ENCODE peak calls at places on chromosomes 6 and 20, in eight cellular contexts. E, H, G, I, W, Y, A and R are unnamed samples.

GRCh38 chr20:7608246-7608645 is 332.0 kb downstream of the HAO1 start:
- DNase-seq in W (no peak), I (no peak), H (no peak), Y (no peak), E (peak), G (no peak), A (no peak), R (peak)

GRCh38 chr6:110853754-110854477 is 20.7 kb upstream of the AMD1 start:
- DNase-seq in A (no peak), G (no peak), E (no peak), W (no peak), Y (no peak), H (no peak), I (no peak), R (no peak)

GRCh38 chr6:162090734-162091133 is 636.8 kb downstream of the PRKN start:
- DNase-seq in G (no peak), Y (no peak), W (no peak), E (peak), I (no peak), H (no peak), A (peak), R (no peak)

GRCh38 chr20:37567671-37568588 is 40.3 kb upstream of the BLCAP start:
- DNase-seq in I (no peak), H (no peak), G (no peak), Y (no peak), A (no peak), W (no peak), E (peak), R (peak)

GRCh38 chr20:57664476-57664875 is 44.2 kb upstream of the ZBP1 start:
- DNase-seq in I (no peak), Y (no peak), G (no peak), W (no peak), H (no peak), A (no peak), E (no peak), R (peak)

GRCh38 chr6:190596-191395 is 101.5 kb upstream of the DUSP22 start:
- DNase-seq in I (no peak), E (no peak), W (peak), G (no peak), H (no peak), Y (no peak), A (no peak), R (peak)

GRCh38 chr6:34709386-34709785 is 12.8 kb upstream of the ILRUN start:
- DNase-seq in H (no peak), I (peak), W (no peak), A (no peak), E (peak), Y (no peak), G (no peak), R (no peak)

GRCh38 chr20:32638848-32639247 is 34.9 kb downstream of the C20orf203 start:
- DNase-seq in W (no peak), G (no peak), H (no peak), I (no peak), A (no peak), E (peak), Y (no peak), R (peak)

GRCh38 chr6:33828452-33828763 is 24.6 kb upstream of the MLN start:
- DNase-seq in W (no peak), G (no peak), Y (no peak), A (no peak), H (no peak), I (no peak), E (no peak), R (no peak)

GRCh38 chr20:18138639-18139583 is 1.2 kb downstream of the KAT14 start:
- DNase-seq in G (no peak), E (no peak), I (no peak), Y (no peak), W (no peak), H (no peak), A (no peak), R (no peak)

GRCh38 chr20:34996243-34996984 is 40.7 kb downstream of the MYH7B start:
- DNase-seq in W (no peak), A (no peak), G (no peak), Y (no peak), H (no peak), I (no peak), E (no peak), R (no peak)

GRCh38 chr6:113994934-113995342 is 24.0 kb upstream of the HDAC2 start:
- DNase-seq in E (peak), H (peak), I (peak), Y (no peak), A (peak), W (peak), G (no peak), R (peak)

GRCh38 chr6:45714795-45715507 is 300.7 kb downstream of the CLIC5 start:
- DNase-seq in G (no peak), E (peak), I (peak), H (peak), A (peak), Y (peak), W (peak), R (peak)

GRCh38 chr20:12970372-12970821 is 38.4 kb upstream of the SPTLC3 start:
- DNase-seq in W (no peak), I (no peak), E (peak), G (no peak), A (peak), Y (no peak), H (peak), R (peak)

GRCh38 chr6:79784013-79784753 is 153.1 kb downstream of the SH3BGRL2 start:
- DNase-seq in A (no peak), Y (no peak), H (no peak), W (no peak), G (no peak), E (no peak), I (no peak), R (no peak)

GRCh38 chr6:116764961-116765841 is at the start of gene FAM162B:
- DNase-seq in W (peak), A (no peak), G (no peak), E (peak), I (peak), H (no peak), Y (no peak), R (peak)

GRCh38 chr6:8481727-8482126 is 46.4 kb upstream of the SLC35B3 start:
- DNase-seq in Y (no peak), H (no peak), W (no peak), I (no peak), A (no peak), G (no peak), E (peak), R (no peak)

GRCh38 chr20:9070304-9070703 is 1.4 kb downstream of the PLCB4 start:
- DNase-seq in A (no peak), W (no peak), H (no peak), G (no peak), E (no peak), Y (no peak), I (no peak), R (no peak)